ENCODE peak calls at places on chromosome 16, in nine cellular contexts. N, D, B, O, T, U, A, H and Q are unnamed samples.
A peak's percentile ranks its signal among the peaks of the same experiment; 100 is the strongest.

GRCh38 chr16:28098959-28099945 is 35.7 kb upstream of the GSG1L start:
- DNase-seq in U (no peak), A (no peak), N (no peak), T (no peak), H (no peak), D (no peak), B (no peak), O (no peak), Q (no peak)

GRCh38 chr16:89052824-89053724 is 40.6 kb upstream of the ACSF3 start:
- DNase-seq in B (no peak), H (peak; percentile 85), D (peak; percentile 52), N (no peak), A (no peak), T (no peak), U (no peak), O (no peak), Q (peak; percentile 85)

GRCh38 chr16:55700961-55701360 is 45.2 kb downstream of the SLC6A2 start:
- DNase-seq in D (no peak), A (no peak), U (no peak), H (no peak), O (no peak), T (no peak), N (no peak), B (no peak), Q (no peak)

GRCh38 chr16:49067776-49068175 is 213.9 kb downstream of the CBLN1 start:
- DNase-seq in D (no peak), T (no peak), U (no peak), O (no peak), B (no peak), A (no peak), H (no peak), N (no peak), Q (no peak)

GRCh38 chr16:3755249-3755648 is 37.9 kb upstream of the TRAP1 start:
- DNase-seq in A (no peak), N (no peak), U (no peak), T (no peak), D (no peak), H (no peak), B (no peak), O (no peak), Q (no peak)

GRCh38 chr16:16048904-16049582 is 99.6 kb downstream of the ABCC1 start:
- DNase-seq in B (no peak), A (no peak), O (no peak), D (no peak), N (no peak), U (no peak), H (no peak), T (no peak), Q (no peak)

GRCh38 chr16:3038896-3039295 is 2.2 kb upstream of the BICDL2 start:
- DNase-seq in D (no peak), H (no peak), T (no peak), U (no peak), B (no peak), N (no peak), A (no peak), O (no peak), Q (no peak)

GRCh38 chr16:30929167-30929566 is 5.8 kb downstream of the FBXL19 start:
- DNase-seq in T (no peak), B (no peak), O (no peak), U (no peak), H (no peak), A (no peak), D (no peak), N (no peak), Q (no peak)

GRCh38 chr16:29848420-29849297 is 14.4 kb downstream of the CDIPT start:
- DNase-seq in N (peak; percentile 64), U (no peak), O (no peak), A (peak; percentile 76), T (peak; percentile 66), D (no peak), H (peak; percentile 78), B (peak; percentile 86), Q (peak; percentile 85)

GRCh38 chr16:69260019-69260418 is 51.1 kb upstream of the VPS4A start:
- DNase-seq in D (no peak), O (no peak), B (no peak), H (no peak), U (no peak), T (no peak), N (no peak), A (no peak), Q (no peak)

GRCh38 chr16:50216231-50216630 is 50.1 kb upstream of the ADCY7 start:
- DNase-seq in O (no peak), A (no peak), D (no peak), T (no peak), H (no peak), B (no peak), U (no peak), N (no peak), Q (no peak)

GRCh38 chr16:72468582-72468981 is 296.6 kb upstream of the PMFBP1 start:
- DNase-seq in T (no peak), H (no peak), U (no peak), A (no peak), B (no peak), D (no peak), N (no peak), O (no peak), Q (no peak)

GRCh38 chr16:57475711-57476339 is 10.5 kb downstream of the DOK4 start:
- DNase-seq in T (peak; percentile 64), B (no peak), O (peak; percentile 72), N (peak; percentile 35), A (peak; percentile 71), U (no peak), D (no peak), H (no peak), Q (no peak)

GRCh38 chr16:83031524-83031923 is 404.8 kb downstream of the CDH13 start:
- DNase-seq in D (no peak), U (no peak), O (no peak), B (no peak), H (no peak), A (no peak), N (no peak), T (no peak), Q (no peak)

GRCh38 chr16:8173111-8173644 is 417.1 kb downstream of the TMEM114 start:
- DNase-seq in U (no peak), O (peak; percentile 75), B (no peak), T (no peak), H (peak; percentile 44), N (peak; percentile 3), A (no peak), D (no peak), Q (peak; percentile 47)

GRCh38 chr16:28208131-28208530 is 3.6 kb downstream of the XPO6 start:
- DNase-seq in O (no peak), A (no peak), U (no peak), T (no peak), H (no peak), B (no peak), D (no peak), N (no peak), Q (no peak)

GRCh38 chr16:70694088-70694487 is 8.2 kb upstream of the MTSS2 start:
- DNase-seq in D (no peak), N (peak; percentile 97), B (no peak), O (no peak), H (no peak), U (peak; percentile 73), A (no peak), T (no peak), Q (no peak)

GRCh38 chr16:86764551-86764950 is 186.2 kb downstream of the FOXL1 start:
- DNase-seq in D (no peak), N (no peak), H (no peak), U (no peak), B (no peak), A (no peak), O (no peak), T (no peak), Q (no peak)

GRCh38 chr16:46746821-46747776 is 1.0 kb downstream of the MYLK3 start:
- DNase-seq in D (no peak), A (no peak), T (no peak), B (no peak), H (no peak), O (no peak), U (no peak), N (no peak), Q (peak; percentile 58)

GRCh38 chr16:50830698-50831097 is 88.8 kb downstream of the CYLD start:
- DNase-seq in A (no peak), H (no peak), N (no peak), T (no peak), D (no peak), B (no peak), O (no peak), U (no peak), Q (no peak)